ENCODE peak calls at places on chromosomes 5 and 9, in eight cellular contexts. F is H9, L is neural progenitor cell, B is fibroblast of lung, O is SK-N-SH, H is HepG2, A is keratinocyte, Z is Karpas-422. D is an unnamed sample.

GRCh38 chr9:129968690-129969485 is 74.1 kb downstream of the FNBP1 start:
- DNase-seq in A (no peak), H (no peak), Z (no peak), L (no peak), B (peak), F (no peak), O (no peak), D (no peak)

GRCh38 chr5:108753331-108753730 is 5.6 kb downstream of the FER start:
- DNase-seq in H (no peak), A (no peak), B (no peak), L (no peak), O (no peak), Z (no peak), F (no peak), D (no peak)

GRCh38 chr9:28839778-28840430 is 1266.6 kb upstream of the C9orf72 start:
- DNase-seq in A (no peak), H (no peak), O (no peak), Z (no peak), B (no peak), F (no peak), L (no peak), D (no peak)

GRCh38 chr9:124855944-124856773 is 2.9 kb downstream of the WDR38 start:
- DNase-seq in A (no peak), L (peak), Z (peak), O (peak), H (peak), B (no peak), F (peak), D (peak)

GRCh38 chr5:38673671-38674071 is 117.2 kb upstream of the LIFR start:
- DNase-seq in H (peak), A (no peak), F (peak), B (no peak), Z (peak), O (no peak), L (peak), D (no peak)

GRCh38 chr5:173238312-173239232 is 3.6 kb upstream of the NKX2-5 start:
- DNase-seq in L (peak), Z (no peak), O (peak), B (no peak), H (no peak), A (no peak), F (peak), D (no peak)

GRCh38 chr5:132831095-132831860 is 831 bp upstream of the SHROOM1 start:
- DNase-seq in O (no peak), B (no peak), L (no peak), H (no peak), Z (no peak), A (no peak), F (no peak), D (no peak)

GRCh38 chr9:113309204-113309813 is 6.1 kb upstream of the RNF183 start:
- DNase-seq in L (peak), F (no peak), Z (peak), A (no peak), H (peak), B (peak), O (peak), D (peak)

GRCh38 chr9:116377179-116377790 is 223.7 kb downstream of the PAPPA start:
- DNase-seq in H (no peak), L (no peak), O (no peak), F (no peak), Z (no peak), A (no peak), B (peak), D (no peak)

GRCh38 chr9:117184173-117184572 is 230.7 kb downstream of the ASTN2 start:
- DNase-seq in B (no peak), H (no peak), F (no peak), O (peak), Z (no peak), A (no peak), L (no peak), D (no peak)

GRCh38 chr5:137695651-137696428 is 40.0 kb downstream of the KLHL3 start:
- DNase-seq in O (no peak), A (no peak), B (no peak), Z (no peak), F (peak), L (no peak), H (no peak), D (peak)

GRCh38 chr5:156585999-156586398 is 259.0 kb downstream of the SGCD start:
- DNase-seq in Z (no peak), A (no peak), O (no peak), F (no peak), L (no peak), B (no peak), H (no peak), D (no peak)

GRCh38 chr5:113062869-113063508 is 86.4 kb downstream of the DCP2 start:
- DNase-seq in Z (no peak), H (no peak), O (no peak), B (no peak), F (peak), L (no peak), A (no peak), D (no peak)
- H3K4me2 ChIP-seq in Z (no peak), H (no peak), O (peak), B (no peak), F (no peak), L (no peak), A (no peak), D (no peak)

GRCh38 chr5:14675309-14675708 is 10.8 kb downstream of the OTULIN start:
- DNase-seq in F (no peak), H (no peak), O (no peak), Z (no peak), L (no peak), A (no peak), B (no peak), D (no peak)

GRCh38 chr5:14676320-14676719 is 11.8 kb downstream of the OTULIN start:
- DNase-seq in A (peak), L (no peak), Z (no peak), B (peak), O (no peak), F (no peak), H (no peak), D (peak)

GRCh38 chr5:14678773-14679334 is 14.3 kb downstream of the OTULIN start:
- DNase-seq in F (no peak), B (no peak), L (no peak), H (no peak), Z (no peak), A (no peak), O (no peak), D (no peak)

GRCh38 chr5:14673443-14673842 is 8.9 kb downstream of the OTULIN start:
- DNase-seq in F (no peak), O (no peak), H (no peak), B (no peak), L (no peak), A (no peak), Z (no peak), D (no peak)

DNA sequence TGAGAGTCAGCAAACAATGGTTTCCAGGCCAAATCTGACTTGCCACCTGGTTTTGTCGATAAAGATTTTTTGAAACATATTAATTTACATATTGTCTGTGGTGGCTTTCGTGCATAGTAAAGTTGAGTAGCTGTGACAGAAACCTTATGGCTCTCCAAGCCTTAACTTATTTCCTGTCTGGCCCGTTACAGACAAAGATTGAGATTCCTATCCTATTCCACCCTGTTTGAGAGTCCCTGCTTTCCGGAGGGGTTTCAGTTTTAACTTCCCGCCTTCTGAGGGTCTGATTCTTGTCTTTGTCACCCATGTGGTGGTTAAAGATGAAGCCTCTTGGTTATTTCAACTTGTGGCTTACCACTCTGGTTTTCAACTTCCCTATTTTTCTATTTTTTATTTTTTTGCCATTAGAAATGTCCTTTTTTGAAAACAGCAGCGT is 11.4 kb downstream of the OTULIN start:
- DNase-seq in F (no peak), B (peak), L (no peak), O (peak), A (no peak), Z (peak), H (no peak), D (peak)
- H3K4me2 ChIP-seq in F (no peak), B (peak), L (no peak), O (no peak), A (peak), Z (peak), H (no peak), D (no peak)

DNA sequence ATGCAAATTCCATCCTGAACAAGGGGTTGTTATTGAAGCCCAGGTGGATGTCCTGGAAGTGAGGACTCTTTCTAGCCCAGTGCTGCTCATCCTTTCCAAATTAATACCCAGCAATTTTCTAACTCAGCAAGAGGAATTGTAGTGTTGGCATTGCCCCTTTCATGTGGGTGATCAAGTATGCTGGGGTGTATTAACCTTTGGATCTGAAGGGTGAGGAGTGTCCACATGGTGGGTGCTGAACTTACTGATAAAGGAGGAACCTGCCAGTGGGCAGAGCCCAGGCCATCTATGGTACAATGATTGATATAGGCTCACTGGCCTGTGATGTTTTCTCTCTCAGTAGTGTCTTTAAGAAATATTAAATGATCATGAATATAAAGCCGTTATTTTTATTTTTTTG is 210.1 kb downstream of the NTRK2 start:
- DNase-seq in Z (no peak), O (no peak), F (no peak), A (no peak), H (no peak), L (no peak), B (no peak), D (no peak)
- H3K4me2 ChIP-seq in Z (no peak), O (no peak), F (no peak), A (no peak), H (no peak), L (no peak), B (no peak), D (no peak)

DNA sequence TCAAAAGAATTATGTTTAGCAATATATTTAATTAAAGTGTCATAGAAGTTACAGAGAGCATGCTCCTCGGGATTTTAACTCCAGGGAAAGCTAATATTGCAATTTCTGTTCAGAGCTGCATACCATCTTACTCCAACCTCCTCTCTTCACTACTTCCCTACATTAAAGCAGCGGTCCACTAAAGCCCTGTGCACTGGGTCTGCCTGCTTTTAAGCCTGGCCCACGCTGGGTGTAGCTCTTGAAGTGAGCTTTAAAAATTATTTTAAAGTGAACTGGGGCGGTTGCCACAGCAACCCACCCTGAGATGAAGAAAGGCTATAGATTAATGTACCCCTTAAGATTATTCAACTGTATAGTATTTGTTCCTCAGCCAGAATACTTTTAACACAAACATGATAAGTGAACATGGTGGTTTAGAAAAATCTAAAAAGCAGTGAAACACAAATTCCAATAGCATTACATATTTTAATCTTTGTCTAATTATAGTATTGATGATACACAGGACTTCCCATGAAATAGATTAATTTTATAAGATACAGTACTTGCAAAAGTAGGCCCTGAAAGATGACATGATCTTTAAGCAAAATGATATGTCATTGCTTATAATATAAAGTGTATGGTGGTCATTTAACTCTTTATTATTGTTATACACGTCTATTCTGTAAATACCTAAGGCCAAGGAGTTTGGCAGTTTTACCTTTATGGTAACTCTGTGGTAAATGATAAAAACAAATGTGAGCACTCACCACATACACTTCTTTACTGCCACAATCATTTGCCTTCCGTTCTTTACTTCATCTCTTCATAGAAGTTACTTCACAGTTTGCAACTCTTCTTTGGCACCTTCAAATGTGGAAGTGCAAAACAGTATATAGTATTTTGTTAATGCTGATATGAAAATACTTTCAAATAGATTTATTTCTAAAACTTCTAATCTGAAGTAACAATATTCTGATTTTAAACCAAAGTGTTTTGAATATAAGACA is 4.1 kb upstream of the MEF2C start:
- DNase-seq in H (no peak), O (no peak), L (no peak), F (no peak), A (no peak), Z (peak), B (no peak), D (no peak)
- H3K4me2 ChIP-seq in H (no peak), O (no peak), L (no peak), F (no peak), A (no peak), Z (peak), B (peak), D (no peak)

D was measured in DND-41.